ENCODE peak calls at places on chromosomes 5 and 9, in eight cellular contexts. Y is Peyer's patch, A is OCI-LY7, F is lower leg skin, K is transverse colon, Q is endothelial cell, H is AG10803, B is natural killer cell. D is an unnamed sample.
A peak's percentile ranks its signal among the peaks of the same experiment; 100 is the strongest.

GRCh38 chr5:168177831-168178450 is 113.5 kb upstream of the WWC1 start:
- DNase-seq in Y (no peak), A (no peak), F (no peak), K (no peak), Q (no peak), H (no peak), B (no peak), D (no peak)

GRCh38 chr5:65100846-65101678 is 332.3 kb downstream of the CWC27 start:
- DNase-seq in Y (peak; percentile 70), A (peak; percentile 35), F (no peak), K (peak; percentile 65), Q (peak; percentile 56), H (peak; percentile 80), B (no peak), D (no peak)

GRCh38 chr5:52861368-52861767 is 73.7 kb downstream of the ITGA1 start:
- DNase-seq in Y (no peak), A (no peak), F (no peak), K (no peak), Q (no peak), H (no peak), B (no peak), D (no peak)

GRCh38 chr9:88954073-88954472 is 37.2 kb upstream of the S1PR3 start:
- DNase-seq in Y (no peak), A (no peak), F (no peak), K (no peak), Q (no peak), H (peak; percentile 48), B (no peak), D (no peak)

GRCh38 chr5:143435207-143435657 is 31.7 kb upstream of the NR3C1 start:
- DNase-seq in Y (peak; percentile 66), A (peak; percentile 95), F (peak; percentile 32), K (peak; percentile 16), Q (no peak), H (no peak), B (no peak), D (peak; percentile 31)

GRCh38 chr5:7396169-7397004 is 449 bp downstream of the ADCY2 start:
- DNase-seq in Y (no peak), A (no peak), F (no peak), K (no peak), Q (peak; percentile 37), H (peak; percentile 4), B (no peak), D (no peak)

GRCh38 chr9:34332370-34332964 is 3.1 kb downstream of the NUDT2 start:
- DNase-seq in Y (no peak), A (peak; percentile 58), F (no peak), K (no peak), Q (peak; percentile 31), H (peak; percentile 47), B (no peak), D (no peak)

GRCh38 chr9:98332405-98332831 is 77.0 kb upstream of the TBC1D2 start:
- DNase-seq in Y (no peak), A (no peak), F (no peak), K (no peak), Q (no peak), H (no peak), B (no peak), D (no peak)

GRCh38 chr9:91734371-91734981 is 215.6 kb downstream of the ROR2 start:
- DNase-seq in Y (peak; percentile 88), A (peak; percentile 47), F (peak; percentile 42), K (peak; percentile 76), Q (peak; percentile 82), H (peak; percentile 50), B (peak; percentile 64), D (peak; percentile 58)

GRCh38 chr5:35979694-35980093 is 11.5 kb downstream of the UGT3A1 start:
- DNase-seq in Y (no peak), A (no peak), F (no peak), K (no peak), Q (no peak), H (no peak), B (no peak), D (no peak)

GRCh38 chr9:99867536-99867935 is 38.9 kb upstream of the STX17 start:
- DNase-seq in Y (no peak), A (no peak), F (no peak), K (no peak), Q (no peak), H (peak; percentile 38), B (no peak), D (no peak)

GRCh38 chr5:1763548-1763911 is 36.1 kb downstream of the MRPL36 start:
- DNase-seq in Y (peak; percentile 56), A (peak; percentile 48), F (peak; percentile 35), K (peak; percentile 31), Q (peak; percentile 66), H (peak; percentile 78), B (no peak), D (no peak)

GRCh38 chr9:36443581-36443980 is 43.5 kb upstream of the RNF38 start:
- DNase-seq in Y (no peak), A (no peak), F (no peak), K (no peak), Q (no peak), H (peak; percentile 15), B (no peak), D (no peak)

GRCh38 chr5:124952079-124952478 is 205.6 kb upstream of the ZNF608 start:
- DNase-seq in Y (peak; percentile 79), A (peak; percentile 61), F (no peak), K (peak; percentile 57), Q (no peak), H (no peak), B (no peak), D (peak; percentile 25)

GRCh38 chr9:132546148-132547051 is 36.0 kb upstream of the BARHL1 start:
- DNase-seq in Y (no peak), A (peak; percentile 46), F (no peak), K (no peak), Q (peak; percentile 43), H (no peak), B (no peak), D (no peak)

GRCh38 chr5:69007086-69007672 is 86.6 kb upstream of the SLC30A5 start:
- DNase-seq in Y (no peak), A (no peak), F (no peak), K (no peak), Q (no peak), H (no peak), B (no peak), D (no peak)

GRCh38 chr5:57221049-57221568 is 47.2 kb downstream of the GPBP1 start:
- DNase-seq in Y (no peak), A (peak; percentile 68), F (no peak), K (no peak), Q (peak; percentile 50), H (peak; percentile 57), B (no peak), D (no peak)

GRCh38 chr5:132090107-132090506 is 16.5 kb downstream of the CSF2 start:
- DNase-seq in Y (no peak), A (no peak), F (no peak), K (no peak), Q (no peak), H (peak; percentile 95), B (no peak), D (no peak)

GRCh38 chr9:136541709-136542108 is 4.1 kb downstream of the NOTCH1 start:
- DNase-seq in Y (no peak), A (no peak), F (no peak), K (no peak), Q (no peak), H (no peak), B (no peak), D (no peak)

GRCh38 chr5:19322716-19323485 is 665.1 kb downstream of the CDH18 start:
- DNase-seq in Y (no peak), A (no peak), F (peak; percentile 45), K (no peak), Q (no peak), H (no peak), B (no peak), D (no peak)

GRCh38 chr9:134549336-134549735 is 92.3 kb upstream of the COL5A1 start:
- DNase-seq in Y (no peak), A (no peak), F (no peak), K (no peak), Q (no peak), H (no peak), B (no peak), D (no peak)

GRCh38 chr9:134552349-134552990 is 89.1 kb upstream of the COL5A1 start:
- DNase-seq in Y (no peak), A (no peak), F (no peak), K (no peak), Q (no peak), H (no peak), B (no peak), D (no peak)

GRCh38 chr9:134551657-134552348 is 89.8 kb upstream of the COL5A1 start:
- DNase-seq in Y (no peak), A (no peak), F (no peak), K (no peak), Q (no peak), H (peak; percentile 95), B (no peak), D (no peak)

GRCh38 chr9:134551176-134551575 is 90.4 kb upstream of the COL5A1 start:
- DNase-seq in Y (no peak), A (no peak), F (no peak), K (no peak), Q (no peak), H (no peak), B (no peak), D (no peak)

GRCh38 chr9:134550584-134550983 is 91.0 kb upstream of the COL5A1 start:
- DNase-seq in Y (no peak), A (no peak), F (no peak), K (no peak), Q (no peak), H (no peak), B (no peak), D (no peak)
- TF ChIP-seq CTCF in Y (no peak), A (no peak), F (no peak), K (no peak), Q (no peak), H (no peak), B (no peak), D (no peak)

GRCh38 chr9:7236186-7236585 is 478.4 kb downstream of the KDM4C start:
- DNase-seq in Y (no peak), A (no peak), F (no peak), K (no peak), Q (no peak), H (no peak), B (no peak), D (no peak)
- TF ChIP-seq CTCF in Y (no peak), A (no peak), F (no peak), K (no peak), Q (no peak), H (no peak), B (no peak), D (no peak)

DNA sequence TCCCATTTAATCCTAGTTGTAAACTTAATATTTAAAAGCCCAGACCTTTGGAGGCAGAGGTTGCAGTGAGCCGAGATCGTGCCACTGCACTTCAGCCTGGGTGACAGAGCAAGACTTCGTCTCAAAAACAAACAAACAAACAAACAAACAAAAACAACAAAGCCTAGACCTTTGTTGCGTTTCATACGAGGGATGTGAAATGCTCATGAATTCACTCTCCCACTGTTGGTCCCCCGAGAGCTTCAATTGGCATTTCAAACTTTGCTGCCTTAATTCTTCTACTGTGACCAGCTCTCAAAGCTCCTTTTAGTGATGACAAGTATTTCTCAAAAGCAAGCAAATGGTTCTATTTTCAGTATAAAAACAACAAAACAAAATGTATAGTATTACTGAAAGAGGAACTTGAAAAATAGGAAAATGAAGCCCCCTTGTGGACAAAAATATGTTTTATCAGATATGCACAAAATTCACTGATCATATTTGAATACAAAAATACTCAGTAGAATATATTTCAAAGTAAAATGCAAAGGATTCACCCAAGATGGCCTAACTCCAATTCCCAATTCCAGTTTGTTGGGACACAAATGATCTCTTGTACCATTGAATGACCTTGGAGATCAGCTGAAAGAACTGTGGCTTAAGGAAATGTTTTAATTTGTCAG is 140.4 kb downstream of the ESM1 start:
- DNase-seq in Y (no peak), A (peak; percentile 70), F (no peak), K (no peak), Q (no peak), H (peak; percentile 76), B (no peak), D (no peak)
- TF ChIP-seq CTCF in Y (peak; percentile 64), A (peak; percentile 89), F (peak; percentile 59), K (peak; percentile 59), Q (peak; percentile 88), H (peak; percentile 55), B (peak; percentile 78), D (peak; percentile 28)

GRCh38 chr5:131005963-131006684 is 158.9 kb downstream of the HINT1 start:
- DNase-seq in Y (no peak), A (no peak), F (no peak), K (no peak), Q (peak; percentile 44), H (peak; percentile 16), B (no peak), D (no peak)
- TF ChIP-seq CTCF in Y (no peak), A (peak; percentile 35), F (no peak), K (no peak), Q (no peak), H (peak; percentile 45), B (no peak), D (no peak)

D was measured in activated B cell treated with CpG ODN at 0.5 μM for 24 hours.